ENCODE peak calls at places on chromosomes 13 and 19, in nine cellular contexts. C is A673, A is fibroblast of lung, M is hepatocyte, N is GM23338, T is HCT116, G is mammary epithelial cell, H is MM.1S, L is K562. W is an unnamed sample.

GRCh38 chr13:27372896-27373295 is 51.5 kb upstream of the GTF3A start:
- DNase-seq in C (no peak), A (no peak), M (peak), N (peak), T (no peak), G (no peak), H (no peak), L (no peak), W (no peak)

GRCh38 chr13:33633701-33634525 is 184.0 kb upstream of the RFC3 start:
- DNase-seq in C (peak), A (no peak), M (no peak), N (no peak), T (no peak), G (peak), H (no peak), L (no peak), W (no peak)

GRCh38 chr19:33673996-33674395 is 52.2 kb downstream of the CHST8 start:
- DNase-seq in C (no peak), A (no peak), M (peak), N (no peak), T (no peak), G (no peak), H (no peak), L (no peak), W (no peak)

GRCh38 chr19:56660381-56661105 is 11.0 kb downstream of the ZNF835 start:
- DNase-seq in C (peak), A (no peak), M (no peak), N (no peak), T (no peak), G (no peak), H (no peak), L (no peak), W (no peak)

GRCh38 chr13:104571890-104572229 is 1505.6 kb upstream of the SLC10A2 start:
- DNase-seq in C (no peak), A (no peak), M (no peak), N (no peak), T (no peak), G (no peak), H (no peak), L (no peak), W (no peak)

GRCh38 chr13:101489635-101490034 is 37.2 kb downstream of the ITGBL1 start:
- DNase-seq in C (no peak), A (no peak), M (no peak), N (no peak), T (no peak), G (peak), H (no peak), L (no peak), W (peak)

GRCh38 chr13:102055116-102055515 is 346.7 kb downstream of the FGF14 start:
- DNase-seq in C (no peak), A (no peak), M (no peak), N (no peak), T (no peak), G (no peak), H (no peak), L (no peak), W (no peak)

GRCh38 chr19:36409841-36410240 is 8.6 kb downstream of the ZFP82 start:
- DNase-seq in C (no peak), A (no peak), M (peak), N (no peak), T (no peak), G (no peak), H (no peak), L (no peak), W (no peak)

GRCh38 chr13:109454167-109454917 is 332.0 kb downstream of the IRS2 start:
- DNase-seq in C (no peak), A (peak), M (no peak), N (no peak), T (no peak), G (no peak), H (no peak), L (no peak), W (no peak)

GRCh38 chr13:44407379-44407778 is 33.8 kb downstream of the SERP2 start:
- DNase-seq in C (no peak), A (no peak), M (no peak), N (peak), T (no peak), G (no peak), H (no peak), L (no peak), W (no peak)

GRCh38 chr13:36788276-36788675 is 30.7 kb upstream of the RFXAP start:
- DNase-seq in C (no peak), A (peak), M (no peak), N (no peak), T (no peak), G (peak), H (no peak), L (no peak), W (no peak)

GRCh38 chr19:39496063-39496462 is 2.7 kb upstream of the DLL3 start:
- DNase-seq in C (no peak), A (no peak), M (no peak), N (no peak), T (no peak), G (no peak), H (no peak), L (no peak), W (no peak)

GRCh38 chr19:42412223-42412622 is 15.0 kb downstream of the LIPE start:
- DNase-seq in C (no peak), A (no peak), M (peak), N (peak), T (no peak), G (no peak), H (no peak), L (no peak), W (no peak)

GRCh38 chr19:16139752-16140151 is 3.7 kb upstream of the HSH2D start:
- DNase-seq in C (no peak), A (no peak), M (no peak), N (no peak), T (no peak), G (no peak), H (no peak), L (no peak), W (no peak)

GRCh38 chr19:6260912-6261636 is 18.7 kb downstream of the MLLT1 start:
- DNase-seq in C (peak), A (no peak), M (peak), N (peak), T (no peak), G (no peak), H (no peak), L (peak), W (peak)

GRCh38 chr13:97125810-97126738 is 96.1 kb upstream of the MBNL2 start:
- DNase-seq in C (peak), A (no peak), M (peak), N (no peak), T (no peak), G (peak), H (no peak), L (no peak), W (no peak)

GRCh38 chr19:29277107-29277506 is 64.2 kb upstream of the UQCRFS1 start:
- DNase-seq in C (no peak), A (no peak), M (no peak), N (peak), T (no peak), G (no peak), H (peak), L (no peak), W (no peak)

GRCh38 chr13:20404488-20405222 is 121.0 kb downstream of the CRYL1 start:
- DNase-seq in C (no peak), A (no peak), M (no peak), N (no peak), T (no peak), G (no peak), H (no peak), L (no peak), W (no peak)

GRCh38 chr19:42422576-42423461 is 4.4 kb downstream of the LIPE start:
- DNase-seq in C (peak), A (no peak), M (peak), N (peak), T (no peak), G (peak), H (peak), L (no peak), W (no peak)

DNA sequence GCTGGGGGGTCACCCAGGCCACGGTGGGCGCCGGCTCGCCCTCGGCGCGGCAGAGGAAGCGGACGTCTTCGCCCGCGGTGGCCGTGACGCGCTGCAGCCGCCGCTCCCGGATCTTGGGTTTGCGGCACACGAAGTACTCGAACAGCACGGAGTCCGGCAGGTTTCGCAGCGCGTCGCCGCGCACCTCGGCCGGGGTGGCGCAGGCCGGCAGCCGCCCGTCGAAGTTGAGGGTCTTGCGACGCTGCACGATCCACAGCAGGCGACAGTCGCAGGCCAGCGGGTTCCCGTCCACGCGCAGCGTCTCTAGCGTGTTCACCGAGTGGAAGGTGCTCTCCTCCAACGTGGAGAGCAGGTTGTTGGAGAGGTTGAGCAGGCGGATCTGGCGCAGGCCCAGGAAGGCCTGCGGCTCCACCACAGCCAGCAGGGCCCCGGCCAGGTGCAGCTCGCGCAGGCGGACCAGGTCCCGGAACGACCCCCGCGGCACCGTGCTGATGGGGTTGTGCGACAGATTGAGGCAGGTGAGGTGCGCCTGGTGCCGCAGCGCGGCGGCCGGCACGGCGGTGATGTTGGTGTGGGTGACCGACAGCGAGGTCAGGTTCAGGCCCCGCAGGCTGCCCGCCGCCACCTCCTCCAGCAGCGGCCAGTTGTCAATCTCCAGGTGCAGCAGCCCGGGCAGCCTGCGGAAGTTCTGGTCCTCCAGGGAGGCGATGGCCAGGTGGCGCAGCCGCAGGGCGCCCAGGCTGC is 8.6 kb upstream of the PEAK3 start:
- DNase-seq in C (no peak), A (no peak), M (no peak), N (peak), T (no peak), G (peak), H (no peak), L (no peak), W (no peak)
- TF ChIP-seq EZH2 in C (peak), A (peak), M (peak), N (peak), T (no peak), G (peak), H (no peak), L (no peak), W (peak)

DNA sequence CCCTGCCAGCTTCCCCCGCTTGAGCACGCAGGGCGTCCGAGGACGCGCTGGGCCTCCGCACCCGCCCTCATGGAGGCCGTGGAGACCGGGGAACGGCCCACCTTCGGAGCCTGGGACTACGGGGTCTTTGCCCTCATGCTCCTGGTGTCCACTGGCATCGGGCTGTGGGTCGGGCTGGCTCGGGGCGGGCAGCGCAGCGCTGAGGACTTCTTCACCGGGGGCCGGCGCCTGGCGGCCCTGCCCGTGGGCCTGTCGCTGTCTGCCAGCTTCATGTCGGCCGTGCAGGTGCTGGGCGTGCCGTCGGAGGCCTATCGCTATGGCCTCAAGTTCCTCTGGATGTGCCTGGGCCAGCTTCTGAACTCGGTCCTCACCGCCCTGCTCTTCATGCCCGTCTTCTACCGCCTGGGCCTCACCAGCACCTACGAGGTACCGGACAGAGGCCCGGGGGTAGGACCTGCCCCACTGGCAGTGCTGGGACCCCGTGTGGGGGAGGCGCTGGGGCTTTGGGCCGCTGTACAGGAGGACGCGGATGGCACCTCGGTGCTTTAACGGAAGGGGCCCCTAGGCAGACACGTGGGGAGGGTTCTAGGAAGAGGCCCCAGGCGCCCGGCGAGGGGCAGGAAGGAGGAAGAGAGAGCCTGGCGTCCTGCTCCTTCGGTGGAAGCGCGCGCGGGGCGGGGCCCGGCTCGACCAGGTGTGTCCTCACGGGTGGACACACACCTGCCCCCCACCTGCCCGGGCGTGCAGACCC is 681 bp downstream of the SLC5A5 start:
- DNase-seq in C (no peak), A (no peak), M (no peak), N (peak), T (no peak), G (no peak), H (no peak), L (no peak), W (no peak)
- TF ChIP-seq EZH2 in C (no peak), A (peak), M (no peak), N (no peak), T (no peak), G (peak), H (no peak), L (no peak), W (peak)

GRCh38 chr13:99959538-99960230 is 11.9 kb downstream of the ZIC5 start:
- DNase-seq in C (no peak), A (no peak), M (no peak), N (peak), T (no peak), G (peak), H (peak), L (no peak), W (no peak)

GRCh38 chr13:99956473-99957349 is 14.9 kb downstream of the ZIC5 start:
- DNase-seq in C (peak), A (no peak), M (no peak), N (peak), T (no peak), G (no peak), H (no peak), L (no peak), W (no peak)

GRCh38 chr13:99959127-99959529 is 12.4 kb downstream of the ZIC5 start:
- DNase-seq in C (no peak), A (no peak), M (no peak), N (peak), T (no peak), G (no peak), H (no peak), L (no peak), W (no peak)

GRCh38 chr13:99960663-99961440 is 10.7 kb downstream of the ZIC5 start:
- DNase-seq in C (no peak), A (no peak), M (no peak), N (peak), T (no peak), G (no peak), H (no peak), L (no peak), W (no peak)

GRCh38 chr13:99958402-99959126 is 13.0 kb downstream of the ZIC5 start:
- DNase-seq in C (no peak), A (no peak), M (no peak), N (peak), T (no peak), G (no peak), H (no peak), L (no peak), W (no peak)
- TF ChIP-seq EZH2 in C (no peak), A (peak), M (peak), N (peak), T (no peak), G (no peak), H (no peak), L (no peak), W (peak)

GRCh38 chr13:49042476-49042875 is 66.8 kb downstream of the FNDC3A start:
- DNase-seq in C (no peak), A (no peak), M (no peak), N (no peak), T (no peak), G (no peak), H (no peak), L (no peak), W (no peak)
- TF ChIP-seq EZH2 in C (no peak), A (no peak), M (no peak), N (no peak), T (no peak), G (no peak), H (no peak), L (no peak), W (no peak)

GRCh38 chr13:99990045-99990977 is 8.7 kb downstream of the ZIC2 start:
- DNase-seq in C (peak), A (no peak), M (no peak), N (peak), T (no peak), G (no peak), H (no peak), L (no peak), W (no peak)

GRCh38 chr13:99987180-99988047 is 5.8 kb downstream of the ZIC2 start:
- DNase-seq in C (peak), A (no peak), M (no peak), N (peak), T (no peak), G (no peak), H (no peak), L (no peak), W (no peak)

GRCh38 chr13:99991013-99991805 is 9.6 kb downstream of the ZIC2 start:
- DNase-seq in C (peak), A (no peak), M (no peak), N (peak), T (no peak), G (no peak), H (no peak), L (no peak), W (no peak)

GRCh38 chr13:99988469-99989375 is 7.1 kb downstream of the ZIC2 start:
- DNase-seq in C (peak), A (no peak), M (no peak), N (peak), T (no peak), G (no peak), H (no peak), L (no peak), W (no peak)

GRCh38 chr13:99989376-99990044 is 7.9 kb downstream of the ZIC2 start:
- DNase-seq in C (peak), A (no peak), M (no peak), N (peak), T (no peak), G (no peak), H (no peak), L (no peak), W (no peak)
- TF ChIP-seq EZH2 in C (no peak), A (peak), M (peak), N (no peak), T (no peak), G (no peak), H (no peak), L (no peak), W (peak)

DNA sequence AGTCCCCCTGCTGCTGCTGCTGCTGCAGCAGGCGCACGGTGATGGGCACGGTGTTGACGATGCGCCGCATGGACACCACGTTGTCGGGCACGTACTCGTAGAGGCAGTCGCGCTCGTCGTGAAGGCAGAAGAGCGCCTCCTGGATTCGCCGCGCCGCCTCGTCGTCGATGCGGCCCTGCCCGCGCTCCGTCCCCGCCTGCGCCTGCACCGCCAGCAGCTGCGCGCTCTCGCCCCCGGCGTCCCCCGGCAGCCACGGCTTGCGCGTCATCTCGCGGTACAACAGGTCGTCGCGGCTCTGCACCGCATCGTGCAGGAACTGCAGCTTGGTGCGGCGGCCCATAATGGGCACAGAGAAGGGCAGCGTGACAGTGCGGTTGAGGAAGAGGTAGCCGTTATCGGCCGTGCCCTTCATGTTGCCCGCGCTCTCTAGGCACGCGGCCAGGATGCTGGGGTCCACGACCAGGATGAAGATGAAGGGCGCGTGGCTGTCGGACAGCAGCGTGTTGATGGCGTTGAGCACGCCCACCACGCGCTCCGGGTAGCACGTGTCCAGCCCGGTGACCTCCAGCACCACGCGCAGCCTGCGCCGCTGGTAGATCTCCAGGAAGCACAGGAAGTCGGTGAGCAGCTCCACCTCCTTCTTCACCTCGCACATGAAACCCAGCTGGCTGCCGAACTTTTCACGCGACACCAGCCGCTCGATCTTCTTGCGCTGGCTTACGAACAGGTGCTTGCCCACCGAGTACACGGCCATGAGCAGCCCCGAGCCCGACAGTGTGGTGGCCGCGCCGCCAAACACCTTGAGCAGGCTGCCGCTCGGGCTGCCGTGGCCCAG is 8.1 kb downstream of the NKPD1 start:
- DNase-seq in C (peak), A (peak), M (peak), N (peak), T (no peak), G (no peak), H (no peak), L (no peak), W (peak)
- TF ChIP-seq EZH2 in C (no peak), A (peak), M (no peak), N (no peak), T (no peak), G (no peak), H (no peak), L (no peak), W (peak)

DNA sequence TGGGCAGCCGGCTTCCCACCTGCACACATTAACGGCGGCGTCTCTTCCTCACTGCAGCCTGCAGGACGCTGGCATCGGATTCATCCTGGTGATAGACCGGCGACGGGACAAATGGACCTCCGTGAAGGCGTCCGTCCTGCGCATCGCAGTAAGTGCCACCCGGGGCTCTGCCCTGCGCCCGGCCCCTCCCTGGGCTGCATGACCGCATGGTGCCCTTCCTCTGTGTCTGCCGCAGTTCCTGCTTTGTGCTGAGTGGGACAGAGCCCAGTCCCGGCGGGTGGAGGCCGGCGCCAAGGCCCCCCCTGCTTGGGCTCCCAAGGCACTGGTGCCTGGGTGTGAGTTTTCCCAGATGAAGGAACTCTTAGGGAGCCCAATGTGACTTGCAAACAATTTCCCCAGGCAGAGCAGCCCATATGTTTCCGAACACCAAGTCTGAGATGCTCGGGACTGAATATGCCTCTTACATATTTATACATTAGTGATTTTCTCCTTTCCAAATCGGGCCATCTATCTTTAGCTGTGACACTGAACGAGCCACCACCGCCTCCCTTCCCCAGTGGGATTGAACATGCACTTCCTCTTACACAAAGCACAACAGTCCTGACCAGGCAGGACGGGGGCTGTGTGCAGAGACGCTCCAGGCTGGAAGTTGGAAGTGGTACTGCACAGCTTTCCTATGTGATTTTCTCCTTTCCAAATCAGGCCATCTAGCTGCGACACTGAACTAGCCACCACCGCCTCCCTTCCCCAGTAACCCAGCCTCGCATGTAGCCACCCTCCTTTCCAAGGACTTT is 60.2 kb upstream of the F7 start:
- DNase-seq in C (no peak), A (no peak), M (no peak), N (no peak), T (no peak), G (no peak), H (no peak), L (no peak), W (no peak)
- TF ChIP-seq EZH2 in C (no peak), A (no peak), M (no peak), N (no peak), T (no peak), G (no peak), H (peak), L (no peak), W (no peak)

GRCh38 chr13:87676254-87677042 is 5.3 kb downstream of the SLITRK5 start:
- DNase-seq in C (no peak), A (no peak), M (no peak), N (peak), T (no peak), G (no peak), H (no peak), L (no peak), W (no peak)
- TF ChIP-seq EZH2 in C (no peak), A (no peak), M (no peak), N (peak), T (no peak), G (no peak), H (no peak), L (no peak), W (no peak)